ENCODE peak calls at places on chromosomes 12 and 14, in four cellular contexts. A is IMR-90, S is sigmoid colon, B is fibroblast of lung. I is an unnamed sample. For H3K4me1, the result is how much of the 10 kb centered on the place peaks cover.

GRCh38 chr14:56490379-56490778 is 89.2 kb upstream of the TMEM260 start:
- DNase-seq in A (peak), S (no peak), B (peak), I (peak)

GRCh38 chr12:50706606-50707005 is 57.3 kb upstream of the ATF1 start:
- DNase-seq in A (peak), S (no peak), B (no peak), I (peak)

GRCh38 chr12:28057856-28058615 is 85.5 kb upstream of the PTHLH start:
- DNase-seq in A (peak), S (no peak), B (no peak), I (no peak)

GRCh38 chr12:113882690-113883089 is 83.4 kb downstream of the RBM19 start:
- DNase-seq in A (no peak), S (no peak), B (no peak), I (no peak)

GRCh38 chr14:34911209-34912150 is 36.3 kb upstream of the BAZ1A start:
- DNase-seq in A (peak), S (no peak), B (peak), I (peak)

GRCh38 chr14:47278233-47278842 is 397.1 kb downstream of the MDGA2 start:
- DNase-seq in A (no peak), S (no peak), B (peak), I (peak)

GRCh38 chr12:123085730-123086487 is 65.0 kb downstream of the PITPNM2 start:
- DNase-seq in A (peak), S (no peak), B (no peak), I (peak)

GRCh38 chr12:25924535-25925001 is 33.9 kb upstream of the RASSF8 start:
- DNase-seq in A (no peak), S (no peak), B (no peak), I (no peak)

GRCh38 chr12:24015771-24016170 is 66.3 kb upstream of the SOX5 start:
- DNase-seq in A (no peak), S (no peak), B (no peak), I (no peak)

GRCh38 chr12:30973830-30974229 is 47.3 kb downstream of the TSPAN11 start:
- DNase-seq in A (no peak), S (no peak), B (no peak), I (no peak)

GRCh38 chr14:30569216-30569902 is 10.4 kb downstream of the G2E3 start:
- DNase-seq in A (no peak), S (no peak), B (no peak), I (no peak)

GRCh38 chr14:47744155-47744554 is 68.8 kb upstream of the MDGA2 start:
- DNase-seq in A (no peak), S (no peak), B (no peak), I (no peak)

GRCh38 chr14:58866386-58866785 is 228.6 kb downstream of the DACT1 start:
- DNase-seq in A (no peak), S (no peak), B (no peak), I (peak)

GRCh38 chr14:74946659-74947281 is 8.6 kb downstream of the PGF start:
- DNase-seq in A (no peak), S (peak), B (no peak), I (no peak)

GRCh38 chr12:90543393-90543792 is 411.6 kb downstream of the CCER1 start:
- DNase-seq in A (peak), S (no peak), B (peak), I (peak)

GRCh38 chr12:76644950-76645349 is 85.4 kb upstream of the OSBPL8 start:
- DNase-seq in A (no peak), S (no peak), B (no peak), I (no peak)

GRCh38 chr12:123743002-123743401 is 19.1 kb upstream of the DNAH10 start:
- DNase-seq in A (no peak), S (no peak), B (no peak), I (no peak)

GRCh38 chr12:51238037-51238509 is 553 bp upstream of the DAZAP2 start:
- DNase-seq in A (no peak), S (no peak), B (no peak), I (no peak)

GRCh38 chr14:85087201-85087600 is 442.7 kb upstream of the FLRT2 start:
- DNase-seq in A (peak), S (no peak), B (peak), I (peak)

GRCh38 chr12:23893611-23894010 is 55.9 kb downstream of the SOX5 start:
- DNase-seq in A (no peak), S (no peak), B (no peak), I (no peak)

GRCh38 chr12:54164402-54165145 is 24.2 kb downstream of the SMUG1 start:
- DNase-seq in A (no peak), S (no peak), B (no peak), I (no peak)

GRCh38 chr12:4118017-4118510 is 155.5 kb upstream of the CCND2 start:
- DNase-seq in A (peak), S (peak), B (peak), I (peak)

GRCh38 chr12:89632778-89633177 is 75.9 kb downstream of the ATP2B1 start:
- DNase-seq in A (no peak), S (no peak), B (no peak), I (no peak)

GRCh38 chr12:15532364-15532977 is 210.2 kb downstream of the PTPRO start:
- DNase-seq in A (peak), S (no peak), B (peak), I (peak)

GRCh38 chr14:63777024-63777423 is 49.2 kb upstream of the SGPP1 start:
- DNase-seq in A (peak), S (no peak), B (peak), I (peak)

GRCh38 chr12:116650585-116650984 is 87.3 kb downstream of the SPRING1 start:
- DNase-seq in A (no peak), S (no peak), B (no peak), I (no peak)

GRCh38 chr12:51994959-51995358 is 11.8 kb upstream of the TAMALIN start:
- DNase-seq in A (peak), S (no peak), B (no peak), I (peak)

GRCh38 chr12:14952295-14952995 is 9.0 kb downstream of the ARHGDIB start:
- DNase-seq in A (peak), S (no peak), B (peak), I (peak)

GRCh38 chr12:116955382-116956021 is 44.8 kb downstream of the FBXW8 start:
- DNase-seq in A (peak), S (no peak), B (peak), I (peak)

GRCh38 chr14:64891839-64892375 is 12.2 kb upstream of the SPTB start:
- DNase-seq in A (peak), S (no peak), B (peak), I (peak)

GRCh38 chr12:104055686-104056388 is 5.8 kb upstream of the GLT8D2 start:
- DNase-seq in A (peak), S (peak), B (peak), I (peak)

GRCh38 chr12:98618952-98619351 is 25.5 kb downstream of the SLC25A3 start:
- DNase-seq in A (peak), S (no peak), B (peak), I (peak)

GRCh38 chr14:100256339-100256895 is 17.5 kb downstream of the YY1 start:
- DNase-seq in A (no peak), S (no peak), B (no peak), I (no peak)

GRCh38 chr12:110762891-110763290 is 20.2 kb upstream of the PPP1CC start:
- DNase-seq in A (no peak), S (no peak), B (no peak), I (no peak)

GRCh38 chr14:101065696-101066694 is 162.5 kb upstream of the RTL1 start:
- DNase-seq in A (no peak), S (peak), B (no peak), I (no peak)

GRCh38 chr12:121992059-121992879 is 29.4 kb upstream of the BCL7A start:
- DNase-seq in A (peak), S (no peak), B (peak), I (peak)
- H3K4me1 ChIP-seq in A (under half), S (under half), B (under half), I (under half)

GRCh38 chr12:57852620-57853509 is 6.3 kb upstream of the CTDSP2 start:
- DNase-seq in A (no peak), S (peak), B (peak), I (no peak)

GRCh38 chr12:57850924-57851323 is 4.4 kb upstream of the CTDSP2 start:
- DNase-seq in A (no peak), S (no peak), B (no peak), I (no peak)

GRCh38 chr12:57852195-57852594 is 5.7 kb upstream of the CTDSP2 start:
- DNase-seq in A (no peak), S (peak), B (no peak), I (no peak)

GRCh38 chr12:57853864-57854556 is 7.5 kb upstream of the CTDSP2 start:
- DNase-seq in A (no peak), S (no peak), B (no peak), I (no peak)

GRCh38 chr12:57851552-57852186 is 5.1 kb upstream of the CTDSP2 start:
- DNase-seq in A (no peak), S (no peak), B (no peak), I (no peak)
- H3K4me1 ChIP-seq in A (under half), S (under half), B (under half), I (under half)

GRCh38 chr12:49624919-49625577 is 1.7 kb downstream of the PRPF40B start:
- DNase-seq in A (peak), S (no peak), B (no peak), I (peak)

GRCh38 chr12:49622501-49623141 is 740 bp upstream of the PRPF40B start:
- DNase-seq in A (peak), S (no peak), B (no peak), I (no peak)

GRCh38 chr12:49623142-49623899 is at the start of gene PRPF40B:
- DNase-seq in A (peak), S (peak), B (peak), I (peak)

GRCh38 chr12:49619286-49619685 is 4.1 kb upstream of the PRPF40B start:
- DNase-seq in A (peak), S (no peak), B (peak), I (peak)

GRCh38 chr12:49621651-49622500 is 1.5 kb upstream of the PRPF40B start:
- DNase-seq in A (no peak), S (no peak), B (no peak), I (peak)
- H3K4me1 ChIP-seq in A (under half), S (under half), B (under half), I (under half)

GRCh38 chr12:47799357-47799955 is 20.2 kb downstream of the HDAC7 start:
- DNase-seq in A (no peak), S (peak), B (no peak), I (no peak)

GRCh38 chr12:47802312-47802711 is 17.4 kb downstream of the HDAC7 start:
- DNase-seq in A (no peak), S (no peak), B (no peak), I (no peak)

GRCh38 chr12:47801904-47802246 is 17.8 kb downstream of the HDAC7 start:
- DNase-seq in A (no peak), S (no peak), B (no peak), I (no peak)

GRCh38 chr12:47800582-47800981 is 19.1 kb downstream of the HDAC7 start:
- DNase-seq in A (no peak), S (no peak), B (no peak), I (no peak)

DNA sequence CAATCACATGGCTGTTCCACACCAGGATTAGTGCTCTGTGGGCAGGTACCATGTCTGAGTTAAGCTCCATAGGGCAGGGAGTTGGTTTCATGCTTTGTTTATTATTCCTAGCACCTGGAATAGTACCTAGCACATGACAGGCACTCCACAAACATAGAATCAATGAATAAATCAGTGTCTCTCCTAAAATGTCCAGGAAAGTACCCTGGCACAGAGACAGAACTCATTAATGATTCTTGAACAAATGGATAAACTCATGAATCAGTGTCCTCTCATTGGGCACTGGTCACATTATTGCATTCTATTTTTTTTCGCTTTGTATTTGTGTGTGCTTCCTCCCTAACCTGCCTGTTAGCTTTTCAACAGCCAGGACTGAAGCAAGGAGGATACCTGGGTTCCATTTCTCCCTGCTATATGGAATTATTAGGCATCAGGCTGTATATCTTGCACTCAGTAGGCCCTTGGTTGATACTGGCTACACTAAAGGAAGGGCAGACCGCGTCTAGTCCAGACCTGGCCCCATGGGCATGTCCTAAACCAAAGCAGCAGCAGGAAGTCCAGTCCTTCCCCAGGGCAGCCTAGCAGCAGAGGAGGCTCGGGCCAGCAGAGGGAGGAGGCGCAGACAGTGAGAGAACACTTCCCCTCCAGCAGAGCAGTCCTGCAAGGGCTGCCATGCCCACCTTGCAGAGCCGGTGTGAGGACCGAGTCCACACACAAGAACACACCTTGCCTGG is 18.4 kb downstream of the HDAC7 start:
- DNase-seq in A (no peak), S (no peak), B (no peak), I (peak)
- H3K4me1 ChIP-seq in A (under half), S (half or more), B (under half), I (half or more)

DNA sequence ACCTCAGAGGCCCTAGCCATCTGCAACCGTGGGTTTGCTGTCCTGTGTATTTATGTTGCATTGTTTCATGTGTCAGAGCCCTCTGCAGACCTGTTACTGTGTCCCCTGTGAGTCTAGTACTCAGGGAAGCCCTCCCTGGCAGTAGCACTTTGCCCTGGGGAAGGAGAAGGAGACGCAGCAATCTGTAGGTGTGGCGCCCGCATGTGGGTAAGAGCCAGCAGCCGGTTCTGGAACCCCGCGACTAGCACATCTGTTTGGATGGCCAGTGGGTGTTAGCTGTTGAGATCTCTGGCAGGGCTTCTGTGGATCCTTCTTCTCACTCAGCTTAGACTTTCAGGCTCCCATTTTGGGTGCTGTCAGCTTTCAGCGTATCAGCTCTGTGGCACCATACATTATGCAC is 57.0 kb downstream of the TECPR2 start:
- DNase-seq in A (no peak), S (no peak), B (no peak), I (no peak)
- H3K4me1 ChIP-seq in A (under half), S (under half), B (under half), I (under half)

DNA sequence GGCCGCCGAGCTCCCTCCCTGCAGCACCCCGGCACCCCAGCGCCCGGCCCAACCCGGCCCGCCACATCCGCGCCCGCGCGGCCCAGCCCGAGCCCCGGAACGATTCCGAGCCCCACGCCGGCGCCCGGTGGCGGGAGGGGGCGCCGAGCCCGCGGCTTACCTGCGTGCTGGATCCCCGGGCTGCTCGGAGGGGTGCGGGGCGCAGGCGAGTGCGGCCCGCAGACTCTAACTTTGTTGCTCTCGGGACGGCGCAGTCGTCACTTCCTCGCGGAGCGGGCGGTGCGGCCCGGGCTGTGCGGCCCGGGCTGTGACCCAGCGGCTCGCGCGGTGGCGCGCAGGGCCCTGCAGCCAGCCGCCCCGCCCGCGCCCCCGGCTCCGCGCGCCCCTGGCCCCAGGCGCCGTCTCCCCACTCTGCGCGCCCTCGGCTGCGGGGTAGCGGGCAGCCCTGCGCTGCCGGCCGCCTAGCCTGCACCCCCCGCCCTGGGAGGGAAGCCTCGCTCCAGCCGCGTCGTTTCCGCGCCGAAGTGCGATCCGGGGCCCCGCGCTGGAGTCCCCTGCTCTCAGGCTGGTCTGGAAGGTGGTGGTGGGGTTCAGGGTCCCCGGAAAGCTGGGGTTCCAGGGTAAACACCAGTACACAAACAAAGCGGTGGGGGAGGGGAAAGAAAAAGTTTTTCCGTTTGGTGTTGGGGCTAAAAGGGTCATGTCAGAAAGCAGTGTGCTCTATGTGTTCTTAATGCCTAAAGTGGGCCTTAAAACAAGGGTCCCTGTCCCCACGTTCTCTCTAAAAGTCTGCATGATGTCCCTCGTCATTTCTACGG is 64.5 kb upstream of the PTGR2 start:
- DNase-seq in A (peak), S (peak), B (no peak), I (peak)
- H3K4me1 ChIP-seq in A (under half), S (half or more), B (under half), I (half or more)

DNA sequence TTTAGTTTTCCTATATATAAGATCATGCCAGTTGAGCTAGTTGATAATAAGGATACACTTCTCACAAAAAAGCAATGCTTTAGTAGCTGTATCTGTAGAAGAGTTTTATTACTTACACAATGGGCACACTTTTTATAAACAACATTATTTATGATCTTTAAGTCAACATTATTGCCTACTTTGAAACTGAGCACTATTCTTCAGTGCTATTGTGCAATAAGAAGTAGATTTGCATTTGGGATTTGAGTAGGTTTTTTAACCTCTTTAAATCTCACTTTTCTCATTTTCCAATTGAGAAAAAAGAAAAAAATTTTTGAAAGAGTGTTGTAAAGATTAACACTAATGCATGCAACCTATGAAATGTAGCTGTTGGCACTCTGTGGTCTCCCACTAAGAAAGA is 1198.3 kb downstream of the GALC start:
- DNase-seq in A (no peak), S (no peak), B (peak), I (no peak)
- H3K4me1 ChIP-seq in A (under half), S (under half), B (under half), I (under half)

DNA sequence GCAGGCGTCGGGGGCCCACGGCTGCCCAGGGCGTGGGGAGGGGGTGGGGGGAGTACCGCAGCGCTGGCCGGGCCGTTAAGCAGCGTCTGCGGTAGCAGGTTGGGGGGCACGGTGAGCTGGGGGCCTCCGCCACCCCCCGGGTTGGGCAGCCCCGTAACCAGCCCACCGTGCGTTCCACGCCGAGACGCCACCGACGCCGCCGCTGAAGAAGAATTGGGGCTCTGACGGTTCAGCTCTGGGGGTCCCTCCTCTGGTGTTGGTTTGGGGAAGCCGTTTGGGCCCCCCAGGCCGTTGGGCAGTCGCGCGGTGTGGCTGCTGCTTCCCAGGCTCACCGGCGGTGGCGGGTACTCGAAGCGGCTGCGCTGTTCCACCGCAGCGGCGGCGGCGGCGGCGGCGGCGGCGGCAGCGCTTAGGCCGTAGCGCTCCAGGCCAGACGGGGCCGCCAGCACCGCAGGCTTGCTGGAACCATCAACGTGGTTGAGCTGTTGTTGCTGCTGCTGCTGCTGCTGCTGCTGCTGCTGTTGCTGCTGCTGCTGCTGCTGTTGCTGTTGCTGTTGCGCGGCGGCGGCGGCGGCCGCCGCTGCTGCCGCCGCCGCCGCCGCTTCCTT is 1.5 kb downstream of the IRF2BPL start:
- DNase-seq in A (peak), S (peak), B (peak), I (peak)
- H3K4me1 ChIP-seq in A (under half), S (half or more), B (under half), I (under half)

DNA sequence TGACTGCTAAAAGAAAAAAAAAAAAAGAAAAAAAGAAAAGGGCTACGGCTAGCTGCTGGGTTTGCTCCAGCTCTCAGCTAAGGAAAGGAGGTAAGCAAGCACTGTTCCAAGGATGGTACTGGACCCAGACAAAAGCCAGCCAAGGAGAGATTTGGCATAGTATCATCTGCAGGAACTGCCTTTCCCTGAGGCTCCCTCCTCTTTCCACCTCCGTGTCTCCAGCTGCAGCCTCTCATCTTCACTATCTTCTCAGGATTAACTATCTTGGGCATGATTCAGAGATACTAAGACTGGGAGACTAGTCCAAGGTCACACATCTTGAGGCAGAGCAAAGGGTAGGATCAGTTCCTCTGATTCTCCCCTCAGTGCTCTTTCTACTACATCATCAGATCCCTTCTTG is 6.0 kb downstream of the KITLG start:
- DNase-seq in A (peak), S (peak), B (no peak), I (no peak)
- H3K4me1 ChIP-seq in A (under half), S (half or more), B (under half), I (half or more)